ENCODE peak calls at places on chromosomes 11 and 22, in four cellular contexts. One of them, this sample, is unnamed.

GRCh38 chr22:23156286-23156685 is 11.0 kb downstream of the RAB36 start:
- DNase-seq in HFF-Myc: no peak
- DNase-seq in lower leg skin: no peak
- DNase-seq in tibial nerve: no peak
- DNase-seq in this sample: no peak

GRCh38 chr22:23064381-23065068 is 5.8 kb upstream of the GNAZ start:
- DNase-seq in HFF-Myc: no peak
- DNase-seq in lower leg skin: peak
- DNase-seq in tibial nerve: no peak
- DNase-seq in this sample: no peak

GRCh38 chr11:134856371-134856971 is 444.4 kb upstream of the B3GAT1 start:
- DNase-seq in HFF-Myc: no peak
- DNase-seq in lower leg skin: no peak
- DNase-seq in tibial nerve: no peak
- DNase-seq in this sample: no peak

GRCh38 chr22:42646569-42647525 is 2.3 kb downstream of the CYB5R3 start:
- DNase-seq in HFF-Myc: no peak
- DNase-seq in lower leg skin: peak
- DNase-seq in tibial nerve: no peak
- DNase-seq in this sample: no peak

GRCh38 chr11:75667268-75667830 is 1.5 kb downstream of the MAP6 start:
- DNase-seq in HFF-Myc: no peak
- DNase-seq in lower leg skin: no peak
- DNase-seq in tibial nerve: no peak
- DNase-seq in this sample: peak

GRCh38 chr11:42145311-42145710 is 685.9 kb upstream of the LRRC4C start:
- DNase-seq in HFF-Myc: no peak
- DNase-seq in lower leg skin: no peak
- DNase-seq in tibial nerve: no peak
- DNase-seq in this sample: no peak

GRCh38 chr11:64334764-64335741 is 5.0 kb upstream of the CCDC88B start:
- DNase-seq in HFF-Myc: peak
- DNase-seq in lower leg skin: peak
- DNase-seq in tibial nerve: no peak
- DNase-seq in this sample: peak

GRCh38 chr11:26199341-26199740 is 132.6 kb upstream of the ANO3 start:
- DNase-seq in HFF-Myc: no peak
- DNase-seq in lower leg skin: no peak
- DNase-seq in tibial nerve: no peak
- DNase-seq in this sample: no peak

GRCh38 chr11:64872790-64873488 is 5.5 kb downstream of the EHD1 start:
- DNase-seq in HFF-Myc: no peak
- DNase-seq in lower leg skin: no peak
- DNase-seq in tibial nerve: no peak
- DNase-seq in this sample: no peak

GRCh38 chr11:71986131-71986530 is 12.6 kb upstream of the IL18BP start:
- DNase-seq in HFF-Myc: no peak
- DNase-seq in lower leg skin: no peak
- DNase-seq in tibial nerve: no peak
- DNase-seq in this sample: no peak

GRCh38 chr11:69339041-69339733 is 45.2 kb downstream of the MYEOV start:
- DNase-seq in HFF-Myc: no peak
- DNase-seq in lower leg skin: peak
- DNase-seq in tibial nerve: no peak
- DNase-seq in this sample: no peak

GRCh38 chr22:31082606-31083376 is 1.7 kb downstream of the SMTN start:
- DNase-seq in HFF-Myc: no peak
- DNase-seq in lower leg skin: peak
- DNase-seq in tibial nerve: no peak
- DNase-seq in this sample: peak

GRCh38 chr11:33987975-33988580 is 63.5 kb upstream of the CAPRIN1 start:
- DNase-seq in HFF-Myc: peak
- DNase-seq in lower leg skin: peak
- DNase-seq in tibial nerve: peak
- DNase-seq in this sample: peak

GRCh38 chr22:22877523-22878210 is 9.9 kb upstream of the IGLL5 start:
- DNase-seq in HFF-Myc: peak
- DNase-seq in lower leg skin: no peak
- DNase-seq in tibial nerve: no peak
- DNase-seq in this sample: no peak

GRCh38 chr22:46613606-46613997 is 6.6 kb upstream of the GRAMD4 start:
- DNase-seq in HFF-Myc: no peak
- DNase-seq in lower leg skin: no peak
- DNase-seq in tibial nerve: no peak
- DNase-seq in this sample: peak

GRCh38 chr11:8250446-8250845 is 13.2 kb downstream of the LMO1 start:
- DNase-seq in HFF-Myc: no peak
- DNase-seq in lower leg skin: no peak
- DNase-seq in tibial nerve: no peak
- DNase-seq in this sample: no peak

GRCh38 chr11:96063053-96063452 is 139.1 kb upstream of the MTMR2 start:
- DNase-seq in HFF-Myc: no peak
- DNase-seq in lower leg skin: no peak
- DNase-seq in tibial nerve: no peak
- DNase-seq in this sample: no peak

GRCh38 chr11:57761301-57762234 is at the start of gene CTNND1:
- DNase-seq in HFF-Myc: peak
- DNase-seq in lower leg skin: peak
- DNase-seq in tibial nerve: peak
- DNase-seq in this sample: peak

GRCh38 chr11:29320196-29320595 is 696.6 kb downstream of the KCNA4 start:
- DNase-seq in HFF-Myc: no peak
- DNase-seq in lower leg skin: no peak
- DNase-seq in tibial nerve: no peak
- DNase-seq in this sample: no peak

GRCh38 chr11:75288846-75289760 is 48.5 kb downstream of the TPBGL start:
- DNase-seq in HFF-Myc: no peak
- DNase-seq in lower leg skin: peak
- DNase-seq in tibial nerve: no peak
- DNase-seq in this sample: no peak

GRCh38 chr11:10303558-10304363 is 1.1 kb upstream of the ADM start:
- DNase-seq in HFF-Myc: no peak
- DNase-seq in lower leg skin: peak
- DNase-seq in tibial nerve: no peak
- DNase-seq in this sample: peak

GRCh38 chr22:19730141-19730661 is 6.9 kb downstream of the GP1BB start:
- DNase-seq in HFF-Myc: no peak
- DNase-seq in lower leg skin: no peak
- DNase-seq in tibial nerve: no peak
- DNase-seq in this sample: no peak

GRCh38 chr11:46675288-46675851 is 25.0 kb downstream of the ARHGAP1 start:
- DNase-seq in HFF-Myc: no peak
- DNase-seq in lower leg skin: peak
- DNase-seq in tibial nerve: peak
- DNase-seq in this sample: no peak

GRCh38 chr11:90823446-90823845 is 600.6 kb upstream of the CHORDC1 start:
- DNase-seq in HFF-Myc: no peak
- DNase-seq in lower leg skin: no peak
- DNase-seq in tibial nerve: no peak
- DNase-seq in this sample: no peak

GRCh38 chr22:25853902-25854301 is 111.9 kb downstream of the MYO18B start:
- DNase-seq in HFF-Myc: no peak
- DNase-seq in lower leg skin: no peak
- DNase-seq in tibial nerve: no peak
- DNase-seq in this sample: no peak

GRCh38 chr22:49034836-49035817 is 792.5 kb downstream of the BRD1 start:
- DNase-seq in HFF-Myc: no peak
- DNase-seq in lower leg skin: no peak
- DNase-seq in tibial nerve: no peak
- DNase-seq in this sample: no peak

GRCh38 chr11:46778416-46778815 is 59.4 kb downstream of the F2 start:
- DNase-seq in HFF-Myc: no peak
- DNase-seq in lower leg skin: no peak
- DNase-seq in tibial nerve: no peak
- DNase-seq in this sample: no peak

GRCh38 chr11:74559110-74559933 is 33.1 kb upstream of the POLD3 start:
- DNase-seq in HFF-Myc: no peak
- DNase-seq in lower leg skin: no peak
- DNase-seq in tibial nerve: no peak
- DNase-seq in this sample: peak

GRCh38 chr11:79437981-79438630 is 2.7 kb downstream of the TENM4 start:
- DNase-seq in HFF-Myc: no peak
- DNase-seq in lower leg skin: no peak
- DNase-seq in tibial nerve: no peak
- DNase-seq in this sample: no peak

GRCh38 chr11:66365166-66365565 is 6.4 kb downstream of the SLC29A2 start:
- DNase-seq in HFF-Myc: no peak
- DNase-seq in lower leg skin: no peak
- DNase-seq in tibial nerve: no peak
- DNase-seq in this sample: no peak

GRCh38 chr22:44721206-44721605 is 19.2 kb downstream of the PRR5 start:
- DNase-seq in HFF-Myc: no peak
- DNase-seq in lower leg skin: no peak
- DNase-seq in tibial nerve: no peak
- DNase-seq in this sample: no peak

GRCh38 chr22:29202231-29203192 is 3.2 kb upstream of the EMID1 start:
- DNase-seq in HFF-Myc: no peak
- DNase-seq in lower leg skin: peak
- DNase-seq in tibial nerve: peak
- DNase-seq in this sample: peak

GRCh38 chr22:49132009-49132408 is 695.7 kb downstream of the BRD1 start:
- DNase-seq in HFF-Myc: no peak
- DNase-seq in lower leg skin: no peak
- DNase-seq in tibial nerve: no peak
- DNase-seq in this sample: no peak

GRCh38 chr11:27757953-27758352 is 57.7 kb upstream of the BDNF start:
- DNase-seq in HFF-Myc: peak
- DNase-seq in lower leg skin: no peak
- DNase-seq in tibial nerve: no peak
- DNase-seq in this sample: no peak

GRCh38 chr11:15268598-15268997 is 153.9 kb downstream of the INSC start:
- DNase-seq in HFF-Myc: no peak
- DNase-seq in lower leg skin: no peak
- DNase-seq in tibial nerve: no peak
- DNase-seq in this sample: no peak

GRCh38 chr11:38582151-38582550 is 1984.1 kb upstream of the RAG2 start:
- DNase-seq in HFF-Myc: no peak
- DNase-seq in lower leg skin: no peak
- DNase-seq in tibial nerve: no peak
- DNase-seq in this sample: no peak

GRCh38 chr11:12464303-12464702 is 86.9 kb downstream of the PARVA start:
- DNase-seq in HFF-Myc: no peak
- DNase-seq in lower leg skin: no peak
- DNase-seq in tibial nerve: no peak
- DNase-seq in this sample: no peak

GRCh38 chr11:120011836-120012235 is 126.1 kb downstream of the TRIM29 start:
- DNase-seq in HFF-Myc: no peak
- DNase-seq in lower leg skin: no peak
- DNase-seq in tibial nerve: no peak
- DNase-seq in this sample: no peak

GRCh38 chr22:29731058-29731850 is 11.5 kb downstream of the CABP7 start:
- DNase-seq in HFF-Myc: no peak
- DNase-seq in lower leg skin: no peak
- DNase-seq in tibial nerve: no peak
- DNase-seq in this sample: no peak